ENCODE peak calls at places on chromosomes 6 and 20, in four cellular contexts. P is HCT116; S is GM06990; I is CD4-positive, CD25-positive, alpha-beta regulatory T cell. D is an unnamed sample.

GRCh38 chr20:56515657-56516381 is 8.7 kb upstream of the FAM209A start:
- DNase-seq in P (no peak), S (no peak), I (no peak), D (peak; percentile 9)

GRCh38 chr20:63212393-63212730 is 3.6 kb downstream of the YTHDF1 start:
- DNase-seq in P (no peak), S (no peak), I (no peak), D (no peak)

GRCh38 chr20:33242319-33243100 is 6.7 kb downstream of the BPIFA1 start:
- DNase-seq in P (no peak), S (no peak), I (no peak), D (no peak)

GRCh38 chr20:47272893-47273590 is 83.5 kb downstream of the ZMYND8 start:
- DNase-seq in P (peak; percentile 52), S (peak; percentile 35), I (peak; percentile 65), D (no peak)

GRCh38 chr20:58647162-58647813 is 3.8 kb upstream of the STX16 start:
- DNase-seq in P (no peak), S (no peak), I (no peak), D (no peak)

GRCh38 chr6:143401636-143402370 is 48.7 kb downstream of the ADAT2 start:
- DNase-seq in P (no peak), S (no peak), I (no peak), D (no peak)

GRCh38 chr6:137233561-137234504 is 14.6 kb upstream of the IFNGR1 start:
- DNase-seq in P (no peak), S (no peak), I (no peak), D (peak; percentile 92)

GRCh38 chr20:1327241-1327653 is 1.7 kb downstream of the SDCBP2 start:
- DNase-seq in P (no peak), S (no peak), I (no peak), D (peak; percentile 96)

GRCh38 chr6:63245908-63246307 is 34.6 kb downstream of the FKBP1C start:
- DNase-seq in P (peak; percentile 3), S (no peak), I (no peak), D (no peak)

GRCh38 chr20:38277691-38278090 is 17.2 kb upstream of the KIAA1755 start:
- DNase-seq in P (no peak), S (no peak), I (no peak), D (no peak)

GRCh38 chr6:161557333-161558107 is 283.7 kb upstream of the AGPAT4 start:
- DNase-seq in P (no peak), S (no peak), I (no peak), D (no peak)

GRCh38 chr20:24523661-24524060 is 54.2 kb downstream of the SYNDIG1 start:
- DNase-seq in P (no peak), S (no peak), I (no peak), D (no peak)

GRCh38 chr6:20235041-20235440 is 22.8 kb upstream of the MBOAT1 start:
- DNase-seq in P (no peak), S (no peak), I (no peak), D (no peak)

GRCh38 chr6:10210052-10210451 is 204.8 kb downstream of the TFAP2A start:
- DNase-seq in P (no peak), S (no peak), I (no peak), D (no peak)

GRCh38 chr6:24355422-24355821 is 2.4 kb downstream of the DCDC2 start:
- DNase-seq in P (no peak), S (no peak), I (no peak), D (no peak)

DNA sequence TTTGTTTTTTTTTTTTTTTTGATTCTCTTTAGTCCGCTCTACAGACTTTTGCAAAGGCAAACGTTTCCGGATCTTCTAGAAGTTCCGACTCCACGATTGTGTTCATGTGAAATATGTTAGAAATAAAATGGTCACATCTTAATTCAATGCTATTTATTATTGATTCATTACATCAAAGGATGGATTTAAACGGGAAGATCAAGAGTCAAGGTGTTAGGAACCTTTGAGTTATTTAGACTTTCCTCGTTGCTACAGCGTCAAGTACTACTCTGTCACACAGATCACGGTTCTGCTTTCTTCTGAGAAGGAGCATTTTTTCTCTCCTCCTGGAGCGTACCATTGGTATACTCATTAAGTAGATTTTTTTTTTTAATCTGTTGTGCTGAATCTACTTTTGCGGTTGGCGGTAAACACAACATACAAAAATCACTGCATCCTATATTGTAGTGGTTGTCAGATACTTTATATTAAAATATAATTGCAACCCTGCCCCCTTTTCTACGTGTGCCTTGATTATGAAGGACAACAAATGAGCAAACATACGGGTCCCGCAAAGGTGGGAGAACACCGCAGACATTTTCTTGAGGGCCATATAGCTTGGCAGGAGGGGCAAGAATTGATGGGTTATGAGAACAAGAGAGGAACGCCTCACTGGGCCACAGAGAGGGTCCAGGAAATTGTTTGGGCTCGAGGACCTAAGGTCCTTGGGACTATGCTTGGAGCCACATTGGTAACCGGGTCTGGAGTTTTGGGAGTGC is 17.5 kb downstream of the HMGN4 start:
- DNase-seq in P (no peak), S (no peak), I (no peak), D (no peak)
- H3K4me3 ChIP-seq in P (no peak overlapping the region), S (peak overlapping the region; percentile 19), I (peak overlapping the region; percentile 96), D (peak overlapping the region; percentile 49)

DNA sequence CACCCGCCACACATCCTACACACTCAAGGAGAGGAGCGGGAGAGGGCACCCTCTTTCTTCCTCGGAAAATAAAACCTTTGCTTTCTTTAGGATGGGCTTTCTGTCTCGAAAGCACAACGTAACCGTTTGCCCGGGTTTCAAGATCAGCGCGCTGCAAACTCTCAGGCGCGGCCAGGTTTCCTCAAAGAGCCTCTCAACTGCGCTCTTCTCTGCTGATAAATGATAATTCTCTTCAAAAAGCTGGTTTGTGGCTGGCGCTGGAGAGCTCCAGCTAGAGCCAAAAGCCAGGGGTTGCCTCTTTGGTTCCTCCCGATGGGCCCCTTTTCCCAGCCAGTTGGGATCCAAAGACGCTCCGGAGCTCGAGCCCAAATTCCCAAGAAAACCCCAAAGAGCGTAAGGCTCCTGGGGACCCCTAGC is 460 bp upstream of the PLCB1 start:
- DNase-seq in P (no peak), S (no peak), I (no peak), D (no peak)
- H3K4me3 ChIP-seq in P (peak overlapping the region; percentile 33), S (no peak overlapping the region), I (no peak overlapping the region), D (peak overlapping the region; percentile 52)

GRCh38 chr6:33863723-33864440 is 60.1 kb upstream of the MLN start:
- DNase-seq in P (no peak), S (no peak), I (no peak), D (no peak)
- H3K4me3 ChIP-seq in P (no peak overlapping the region), S (no peak overlapping the region), I (no peak overlapping the region), D (no peak overlapping the region)

GRCh38 chr6:154243793-154244768 is 112.5 kb downstream of the IPCEF1 start:
- DNase-seq in P (no peak), S (no peak), I (no peak), D (no peak)

GRCh38 chr6:154246723-154247118 is 109.9 kb downstream of the IPCEF1 start:
- DNase-seq in P (no peak), S (no peak), I (no peak), D (no peak)

GRCh38 chr6:154242617-154243357 is 113.8 kb downstream of the IPCEF1 start:
- DNase-seq in P (no peak), S (no peak), I (no peak), D (no peak)

GRCh38 chr6:154247119-154247814 is 109.3 kb downstream of the IPCEF1 start:
- DNase-seq in P (no peak), S (no peak), I (peak; percentile 65), D (no peak)

GRCh38 chr6:154245542-154245941 is 111.1 kb downstream of the IPCEF1 start:
- DNase-seq in P (no peak), S (no peak), I (no peak), D (no peak)
- H3K4me3 ChIP-seq in P (no peak overlapping the region), S (peak overlapping the region; percentile 67), I (peak overlapping the region; percentile 100), D (no peak overlapping the region)

GRCh38 chr6:31578461-31579118 is 3.2 kb downstream of the TNF start:
- DNase-seq in P (no peak), S (no peak), I (no peak), D (no peak)

GRCh38 chr6:31580446-31580755 is 1.8 kb downstream of the LTB start:
- DNase-seq in P (no peak), S (no peak), I (no peak), D (no peak)

GRCh38 chr6:31579119-31579505 is 3.1 kb downstream of the LTB start:
- DNase-seq in P (no peak), S (no peak), I (no peak), D (no peak)

GRCh38 chr6:31580807-31581437 is 1.3 kb downstream of the LTB start:
- DNase-seq in P (peak; percentile 33), S (peak; percentile 89), I (peak; percentile 87), D (no peak)

DNA sequence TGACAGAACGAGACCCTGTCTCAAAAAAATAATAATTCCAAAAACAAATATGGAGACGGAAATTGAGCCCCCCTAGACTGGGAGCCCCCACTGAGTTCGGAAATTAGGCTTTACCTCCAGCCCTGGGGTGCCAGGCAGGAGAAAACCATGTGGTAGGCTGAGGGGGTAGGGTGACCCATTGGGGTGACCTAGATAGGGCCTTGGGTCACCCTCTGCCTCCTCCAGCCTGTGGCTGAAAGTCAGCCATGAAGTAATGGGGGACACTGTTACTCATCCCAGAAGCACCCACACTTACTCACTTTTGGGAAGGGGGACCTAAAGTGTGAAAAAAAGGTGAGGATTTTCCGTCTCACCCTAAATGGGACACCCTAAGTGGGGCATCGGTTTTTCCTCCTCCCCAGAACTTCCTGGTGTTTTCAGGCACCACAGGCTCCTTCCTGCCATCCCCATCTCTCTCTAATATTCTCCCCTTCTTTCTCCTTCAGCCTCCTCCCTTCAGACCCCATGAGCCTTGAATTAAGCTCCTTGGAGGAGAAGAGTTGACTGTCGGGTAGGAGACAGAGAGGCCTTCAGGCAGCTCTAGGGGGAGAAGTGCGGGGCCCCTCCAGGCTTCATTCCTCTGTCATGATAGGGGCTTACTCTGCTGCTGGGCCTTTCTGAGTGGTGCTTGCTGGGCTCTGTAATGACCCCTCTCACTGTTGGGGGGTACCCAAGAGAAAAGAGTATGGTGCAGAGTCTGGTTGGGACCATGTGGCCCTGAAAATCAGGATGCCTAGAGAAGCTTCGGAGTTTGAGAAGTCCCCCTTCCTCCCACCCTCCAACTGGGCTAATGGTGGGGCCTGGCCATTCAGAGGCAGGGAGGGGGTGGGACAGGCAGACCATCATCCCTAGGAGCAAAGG is 2.4 kb downstream of the LTB start:
- DNase-seq in P (no peak), S (no peak), I (no peak), D (no peak)
- H3K4me3 ChIP-seq in P (no peak overlapping the region), S (peak overlapping the region; percentile 69), I (peak overlapping the region; percentile 99), D (no peak overlapping the region)

DNA sequence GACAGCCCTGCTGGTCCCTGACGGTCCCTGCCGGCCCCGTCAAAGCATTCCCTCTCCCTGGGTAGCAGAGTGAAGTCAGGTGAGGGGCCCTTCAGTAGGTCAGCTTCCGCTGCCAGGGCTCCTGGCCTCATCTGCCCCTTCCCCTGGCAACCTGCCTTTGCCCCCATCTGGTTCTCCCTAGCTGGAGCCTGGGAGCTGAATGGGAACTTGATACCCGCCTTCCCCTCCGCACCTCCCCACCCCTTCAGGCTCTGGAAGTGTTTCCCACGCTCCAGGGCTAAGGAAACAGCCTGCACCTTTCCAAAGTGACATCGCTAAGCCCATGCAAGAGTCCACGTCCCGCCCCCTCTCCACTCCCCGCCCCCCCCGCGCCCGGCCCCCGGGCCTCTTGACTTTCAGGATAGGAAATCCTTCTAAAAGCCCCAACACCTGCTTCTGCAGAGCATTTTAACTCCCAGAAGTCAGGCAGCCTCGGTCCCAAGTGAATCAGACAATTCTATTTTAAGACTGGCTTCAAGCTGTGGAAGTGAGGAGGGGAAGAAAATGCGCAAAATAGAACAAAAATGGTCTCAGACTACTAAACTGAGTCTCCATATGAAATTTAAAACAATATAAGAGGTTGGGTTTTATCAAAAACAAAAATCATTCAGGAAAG is 53.4 kb downstream of the ISM1 start:
- DNase-seq in P (no peak), S (no peak), I (no peak), D (no peak)
- H3K4me3 ChIP-seq in P (no peak overlapping the region), S (no peak overlapping the region), I (no peak overlapping the region), D (no peak overlapping the region)

GRCh38 chr6:2939315-2940009 is 31.9 kb downstream of the SERPINB6 start:
- DNase-seq in P (no peak), S (no peak), I (no peak), D (no peak)
- H3K4me3 ChIP-seq in P (no peak overlapping the region), S (no peak overlapping the region), I (no peak overlapping the region), D (no peak overlapping the region)

D was measured in skeletal muscle cell.